ENCODE peak calls at places on chromosomes 11 and 22, in six cellular contexts. P, V, F, E, N and H are unnamed samples.

GRCh38 chr11:68968306-68969255 is 12.2 kb downstream of the MRGPRD start:
- DNase-seq in P (no peak), V (no peak), F (no peak), E (no peak), N (no peak), H (no peak)

GRCh38 chr11:396948-397548 is 3.0 kb downstream of the PKP3 start:
- DNase-seq in P (no peak), V (no peak), F (peak; percentile 66), E (peak; percentile 63), N (no peak), H (no peak)

GRCh38 chr11:134287561-134287960 is 11.4 kb downstream of the GLB1L3 start:
- DNase-seq in P (no peak), V (no peak), F (no peak), E (no peak), N (no peak), H (no peak)

GRCh38 chr11:33125611-33126010 is 35.7 kb downstream of the CSTF3 start:
- DNase-seq in P (no peak), V (no peak), F (no peak), E (no peak), N (no peak), H (no peak)

GRCh38 chr11:130945945-130946344 is 29.7 kb upstream of the SNX19 start:
- DNase-seq in P (no peak), V (no peak), F (no peak), E (no peak), N (no peak), H (no peak)

GRCh38 chr11:128328955-128329551 is 258.3 kb downstream of the ETS1 start:
- DNase-seq in P (no peak), V (no peak), F (peak; percentile 93), E (no peak), N (no peak), H (no peak)

GRCh38 chr11:69702239-69702668 is 1.6 kb downstream of the FGF19 start:
- DNase-seq in P (no peak), V (no peak), F (no peak), E (peak; percentile 69), N (no peak), H (no peak)

GRCh38 chr22:38069372-38070249 is 12.4 kb downstream of the PICK1 start:
- DNase-seq in P (peak; percentile 45), V (peak; percentile 66), F (peak; percentile 25), E (no peak), N (no peak), H (peak; percentile 47)

GRCh38 chr11:11396290-11397042 is 43.4 kb upstream of the CSNK2A3 start:
- DNase-seq in P (peak; percentile 50), V (no peak), F (no peak), E (no peak), N (no peak), H (no peak)

GRCh38 chr22:47067331-47067890 is 305.0 kb downstream of the TBC1D22A start:
- DNase-seq in P (no peak), V (no peak), F (no peak), E (no peak), N (no peak), H (no peak)

GRCh38 chr22:46175631-46176030 is 25.3 kb downstream of the PPARA start:
- DNase-seq in P (no peak), V (no peak), F (no peak), E (no peak), N (no peak), H (no peak)

GRCh38 chr11:71240865-71241691 is 11.3 kb downstream of the SHANK2 start:
- DNase-seq in P (peak; percentile 85), V (no peak), F (no peak), E (peak; percentile 93), N (peak; percentile 38), H (peak; percentile 96)

GRCh38 chr11:68044145-68044813 is 5.5 kb downstream of the TCIRG1 start:
- DNase-seq in P (no peak), V (no peak), F (no peak), E (no peak), N (no peak), H (no peak)

GRCh38 chr22:18108187-18108586 is 2.4 kb upstream of the TUBA8 start:
- DNase-seq in P (no peak), V (no peak), F (no peak), E (no peak), N (no peak), H (no peak)

GRCh38 chr22:18110944-18111758 is 542 bp downstream of the TUBA8 start:
- DNase-seq in P (no peak), V (no peak), F (peak; percentile 4), E (no peak), N (no peak), H (peak; percentile 41)

GRCh38 chr22:18110194-18110943 is at the start of gene TUBA8:
- DNase-seq in P (no peak), V (no peak), F (peak; percentile 29), E (no peak), N (no peak), H (peak; percentile 77)

GRCh38 chr22:18111759-18112330 is 1.2 kb downstream of the TUBA8 start:
- DNase-seq in P (no peak), V (no peak), F (no peak), E (no peak), N (no peak), H (peak; percentile 32)

DNA sequence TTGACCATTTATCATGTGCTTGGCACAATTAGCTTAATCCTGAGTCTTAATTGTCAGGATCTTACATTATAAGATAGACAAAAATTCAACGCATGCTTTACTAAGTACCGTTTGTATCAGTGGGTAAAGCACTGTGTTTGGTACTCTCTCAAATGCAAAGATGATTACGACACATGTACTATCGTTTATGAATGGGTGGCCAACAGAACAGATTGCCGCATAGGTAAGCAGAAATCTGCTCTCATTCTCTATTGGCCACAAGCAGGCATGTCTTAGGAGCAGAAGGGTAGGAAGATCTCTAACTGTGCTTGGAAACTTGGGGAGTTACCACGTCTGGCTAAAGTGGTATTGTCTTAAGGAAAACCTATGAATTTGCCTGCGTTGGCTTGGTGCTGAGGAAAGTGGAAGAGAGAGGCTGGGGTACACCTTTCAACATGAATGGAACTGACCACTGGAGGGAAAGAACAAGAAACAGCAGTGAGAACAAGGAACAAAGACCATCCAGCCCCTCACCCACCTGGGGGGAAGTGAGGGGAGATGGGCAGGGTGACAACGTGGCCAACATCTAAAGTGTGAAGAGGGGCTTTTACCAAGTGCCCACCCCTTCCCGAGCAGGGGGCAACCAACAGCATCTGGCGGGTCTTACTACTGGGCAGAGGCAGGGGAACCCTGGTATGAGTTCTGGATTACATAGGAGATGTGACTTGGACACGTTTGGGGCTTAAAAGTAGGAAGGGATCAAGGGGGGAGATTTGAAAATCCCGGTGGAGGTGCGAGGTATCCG is 1.0 kb upstream of the TUBA8 start:
- DNase-seq in P (no peak), V (no peak), F (peak; percentile 17), E (no peak), N (no peak), H (peak; percentile 23)
- H3K4me3 ChIP-seq in P (no peak overlapping the region), V (no peak overlapping the region), F (no peak overlapping the region), E (peak overlapping the region; percentile 71), N (peak overlapping the region; percentile 65), H (peak overlapping the region; percentile 53)

GRCh38 chr11:13883589-13883988 is 78.9 kb upstream of the SPON1 start:
- DNase-seq in P (no peak), V (no peak), F (no peak), E (no peak), N (no peak), H (no peak)

GRCh38 chr11:13883042-13883441 is 79.5 kb upstream of the SPON1 start:
- DNase-seq in P (no peak), V (no peak), F (no peak), E (no peak), N (no peak), H (no peak)

GRCh38 chr11:13885083-13885482 is 77.4 kb upstream of the SPON1 start:
- DNase-seq in P (no peak), V (no peak), F (no peak), E (no peak), N (no peak), H (no peak)

GRCh38 chr11:13881176-13881680 is 81.3 kb upstream of the SPON1 start:
- DNase-seq in P (no peak), V (no peak), F (no peak), E (no peak), N (no peak), H (no peak)

DNA sequence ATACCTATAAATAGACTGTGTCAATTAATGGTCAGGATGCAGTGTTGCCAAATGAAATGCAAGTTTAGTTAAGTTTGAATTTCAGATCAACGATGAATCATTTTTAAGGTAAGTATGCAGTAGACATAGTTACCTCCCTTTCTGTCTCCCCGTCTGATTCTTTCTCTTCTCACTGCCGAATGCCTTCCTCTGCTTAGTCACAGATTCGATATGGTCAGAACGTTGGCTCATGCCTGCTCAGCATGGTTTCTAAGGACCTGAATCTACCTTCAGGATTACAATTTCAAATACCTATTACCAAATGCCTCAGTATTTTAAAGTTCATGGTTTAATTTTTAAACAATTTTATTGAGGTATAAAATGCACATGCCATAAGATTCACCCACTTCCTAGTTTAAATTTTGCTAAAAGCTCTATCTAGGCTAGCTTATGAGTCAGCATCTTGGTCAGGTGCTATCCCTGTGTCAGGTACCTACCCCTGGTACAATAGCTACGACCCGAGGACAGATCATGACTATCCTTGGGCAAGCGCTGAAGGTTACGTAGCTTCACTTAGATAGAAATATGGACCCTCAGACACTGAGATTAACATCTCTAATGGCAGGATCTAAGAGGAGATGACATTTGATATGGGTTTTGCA is 78.2 kb upstream of the SPON1 start:
- DNase-seq in P (no peak), V (no peak), F (no peak), E (no peak), N (no peak), H (no peak)
- TF ChIP-seq MYC in P (no peak), V (no peak), F (no peak), E (no peak), N (no peak), H (no peak)

GRCh38 chr22:36453266-36453607 is 28.2 kb downstream of the TXN2 start:
- DNase-seq in P (no peak), V (no peak), F (no peak), E (no peak), N (no peak), H (peak; percentile 40)
- H3K4me3 ChIP-seq in P (no peak overlapping the region), V (no peak overlapping the region), F (no peak overlapping the region), E (no peak overlapping the region), N (no peak overlapping the region), H (no peak overlapping the region)

GRCh38 chr11:78000193-78000592 is 5.7 kb upstream of the INTS4 start:
- DNase-seq in P (peak; percentile 72), V (peak; percentile 65), F (peak; percentile 74), E (peak; percentile 70), N (no peak), H (peak; percentile 80)
- TF ChIP-seq MYC in P (no peak), V (no peak), F (no peak), E (no peak), N (no peak), H (no peak)

GRCh38 chr22:20965888-20966855 is 883 bp upstream of the AIFM3 start:
- DNase-seq in P (no peak), V (no peak), F (no peak), E (no peak), N (no peak), H (no peak)

GRCh38 chr22:20964090-20964798 is 2.8 kb upstream of the AIFM3 start:
- DNase-seq in P (no peak), V (no peak), F (no peak), E (no peak), N (no peak), H (no peak)

GRCh38 chr22:20965104-20965887 is 1.8 kb upstream of the AIFM3 start:
- DNase-seq in P (no peak), V (peak; percentile 65), F (no peak), E (no peak), N (no peak), H (no peak)

GRCh38 chr22:20963201-20964052 is 3.6 kb upstream of the AIFM3 start:
- DNase-seq in P (no peak), V (no peak), F (no peak), E (peak; percentile 91), N (no peak), H (no peak)

GRCh38 chr22:20964799-20965103 is 2.3 kb upstream of the AIFM3 start:
- DNase-seq in P (no peak), V (no peak), F (no peak), E (no peak), N (no peak), H (no peak)
- H3K4me3 ChIP-seq in P (no peak overlapping the region), V (no peak overlapping the region), F (no peak overlapping the region), E (peak overlapping the region; percentile 72), N (no peak overlapping the region), H (no peak overlapping the region)